ENCODE peak calls at places on chromosomes 7 and 10, in five cellular contexts. P, Q, U, R and V are unnamed samples.
A peak's percentile ranks its signal among the peaks of the same experiment; 100 is the strongest.

GRCh38 chr7:78691584-78691983 is 761.9 kb downstream of the MAGI2 start:
- DNase-seq in P (no peak), Q (no peak), U (no peak), R (no peak), V (no peak)

GRCh38 chr7:35734001-35734483 is 39.1 kb upstream of the HERPUD2 start:
- DNase-seq in P (no peak), Q (no peak), U (no peak), R (no peak), V (no peak)

GRCh38 chr10:133139561-133140065 is 20.4 kb upstream of the KNDC1 start:
- DNase-seq in P (no peak), Q (no peak), U (peak; percentile 68), R (no peak), V (no peak)

GRCh38 chr10:47206449-47207279 is 93.3 kb upstream of the GDF10 start:
- DNase-seq in P (no peak), Q (peak; percentile 18), U (peak; percentile 11), R (no peak), V (no peak)

GRCh38 chr10:116815641-116816415 is 33.5 kb upstream of the ENO4 start:
- DNase-seq in P (peak; percentile 19), Q (no peak), U (peak; percentile 36), R (no peak), V (no peak)

GRCh38 chr10:27618036-27618615 is 114.0 kb downstream of the RAB18 start:
- DNase-seq in P (no peak), Q (no peak), U (no peak), R (no peak), V (no peak)

GRCh38 chr7:131774419-131775220 is 218.2 kb upstream of the PODXL start:
- DNase-seq in P (no peak), Q (peak; percentile 21), U (peak; percentile 74), R (no peak), V (no peak)

GRCh38 chr7:107045195-107045960 is 873 bp downstream of the PRKAR2B start:
- DNase-seq in P (no peak), Q (no peak), U (peak; percentile 60), R (no peak), V (no peak)

GRCh38 chr7:39624202-39624807 is 933 bp downstream of the RALA start:
- DNase-seq in P (peak; percentile 10), Q (no peak), U (no peak), R (no peak), V (no peak)

GRCh38 chr10:12243860-12244620 is 48.1 kb downstream of the CDC123 start:
- DNase-seq in P (no peak), Q (no peak), U (no peak), R (no peak), V (no peak)

GRCh38 chr7:129779602-129780256 is 168.2 kb downstream of the NRF1 start:
- DNase-seq in P (no peak), Q (no peak), U (no peak), R (no peak), V (no peak)

GRCh38 chr7:150916670-150917069 is 61.5 kb downstream of the KCNH2 start:
- DNase-seq in P (no peak), Q (no peak), U (no peak), R (no peak), V (no peak)

GRCh38 chr7:82507976-82508677 is 64.5 kb upstream of the CACNA2D1 start:
- DNase-seq in P (no peak), Q (no peak), U (peak; percentile 80), R (no peak), V (no peak)

GRCh38 chr10:12631787-12632562 is 282.6 kb downstream of the CAMK1D start:
- DNase-seq in P (no peak), Q (no peak), U (no peak), R (no peak), V (no peak)

GRCh38 chr10:110356628-110357245 is 52.0 kb upstream of the SMNDC1 start:
- DNase-seq in P (peak; percentile 87), Q (peak; percentile 51), U (no peak), R (peak; percentile 39), V (peak; percentile 55)

GRCh38 chr10:34475222-34475621 is 339.9 kb downstream of the PARD3 start:
- DNase-seq in P (no peak), Q (no peak), U (no peak), R (no peak), V (no peak)

GRCh38 chr10:11742779-11743298 is 657 bp downstream of the ECHDC3 start:
- DNase-seq in P (no peak), Q (peak; percentile 30), U (no peak), R (no peak), V (peak; percentile 85)

GRCh38 chr7:17646181-17646956 is 293.9 kb downstream of the SNX13 start:
- DNase-seq in P (no peak), Q (peak; percentile 75), U (no peak), R (no peak), V (no peak)

GRCh38 chr10:66625709-66626590 is 299.9 kb upstream of the LRRTM3 start:
- DNase-seq in P (no peak), Q (no peak), U (no peak), R (no peak), V (no peak)

GRCh38 chr10:130606001-130606405 is 469.8 kb downstream of the GLRX3 start:
- DNase-seq in P (no peak), Q (no peak), U (no peak), R (no peak), V (no peak)

GRCh38 chr10:114647545-114648138 is 10.4 kb downstream of the ABLIM1 start:
- DNase-seq in P (peak; percentile 54), Q (peak; percentile 21), U (no peak), R (no peak), V (no peak)

GRCh38 chr10:69446229-69446628 is 5.0 kb upstream of the TSPAN15 start:
- DNase-seq in P (no peak), Q (peak; percentile 44), U (no peak), R (no peak), V (no peak)

GRCh38 chr7:75969182-75969581 is 25.2 kb downstream of the TMEM120A start:
- DNase-seq in P (peak; percentile 79), Q (no peak), U (no peak), R (no peak), V (no peak)

GRCh38 chr7:27767374-27767773 is 27.4 kb downstream of the TAX1BP1 start:
- DNase-seq in P (no peak), Q (peak; percentile 62), U (no peak), R (no peak), V (no peak)

GRCh38 chr10:29728541-29729049 is 93.8 kb upstream of the SVIL start:
- DNase-seq in P (no peak), Q (no peak), U (no peak), R (no peak), V (no peak)

GRCh38 chr10:3750352-3750816 is 34.6 kb downstream of the KLF6 start:
- DNase-seq in P (no peak), Q (no peak), U (no peak), R (no peak), V (no peak)

GRCh38 chr10:3748484-3748883 is 36.5 kb downstream of the KLF6 start:
- DNase-seq in P (no peak), Q (peak; percentile 27), U (no peak), R (no peak), V (no peak)

GRCh38 chr10:3749011-3749410 is 36.0 kb downstream of the KLF6 start:
- DNase-seq in P (no peak), Q (no peak), U (no peak), R (no peak), V (no peak)

GRCh38 chr10:3749597-3750351 is 35.2 kb downstream of the KLF6 start:
- DNase-seq in P (peak; percentile 76), Q (peak; percentile 86), U (no peak), R (peak; percentile 72), V (peak; percentile 78)

DNA sequence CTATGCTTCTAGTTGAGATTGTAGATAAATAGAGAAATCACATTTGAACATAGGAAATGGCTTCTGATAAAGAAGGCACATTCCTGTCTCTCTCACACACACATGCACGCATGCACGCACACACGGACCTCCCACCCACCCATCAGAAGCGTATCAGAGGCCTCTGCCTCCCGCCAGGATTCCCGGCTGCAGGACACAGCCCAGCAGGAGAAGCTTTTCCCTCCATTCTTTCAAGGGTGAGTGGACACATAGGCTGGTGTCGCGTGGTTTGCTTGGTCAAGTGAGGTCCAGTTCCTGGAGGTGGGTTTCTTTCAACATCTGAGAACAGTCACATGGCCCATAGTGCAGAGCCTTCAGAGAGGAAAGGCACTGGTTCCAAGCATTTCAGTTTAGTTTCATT is 34.1 kb downstream of the KLF6 start:
- DNase-seq in P (no peak), Q (peak; percentile 64), U (no peak), R (no peak), V (no peak)
- H3K27ac ChIP-seq in P (no peak overlapping the region), Q (no peak overlapping the region), U (no peak overlapping the region), R (no peak overlapping the region), V (peak overlapping the region; percentile 90)

GRCh38 chr10:7159517-7159916 is 251.3 kb downstream of the SFMBT2 start:
- DNase-seq in P (no peak), Q (no peak), U (no peak), R (no peak), V (no peak)
- H3K4me3 ChIP-seq in P (no peak overlapping the region), Q (no peak overlapping the region), U (no peak overlapping the region), R (no peak overlapping the region), V (no peak overlapping the region)

DNA sequence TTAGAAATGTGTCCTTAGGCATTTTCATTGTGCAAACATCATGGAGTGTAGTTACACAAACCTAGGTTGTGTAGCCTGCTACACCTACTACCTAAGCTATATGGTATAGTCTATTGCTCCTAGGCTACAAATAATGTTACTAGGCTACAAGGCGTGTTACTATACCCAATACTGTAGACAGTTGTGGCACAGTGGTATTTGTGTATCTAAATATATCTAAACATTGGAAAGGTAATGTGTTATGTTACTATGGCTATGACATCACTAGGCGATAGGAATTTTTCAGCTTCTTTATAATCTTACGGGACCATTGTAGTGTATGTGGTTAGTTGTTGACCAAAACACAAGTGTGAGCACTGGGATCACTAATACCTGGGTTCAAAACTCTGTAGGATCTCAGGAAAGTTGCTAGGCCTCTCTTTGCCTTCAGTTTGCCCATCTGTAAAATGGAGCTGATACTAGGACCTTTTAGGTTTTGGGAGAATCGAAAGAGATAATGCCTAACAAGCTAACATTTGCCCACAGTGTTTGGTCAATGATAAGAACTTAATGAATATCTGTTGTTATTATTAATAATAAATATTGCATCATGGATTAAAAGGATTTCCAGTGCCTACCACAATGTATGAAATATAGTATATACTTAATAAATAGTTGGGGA is 2.8 kb downstream of the BICC1 start:
- DNase-seq in P (no peak), Q (no peak), U (no peak), R (no peak), V (no peak)
- H3K27ac ChIP-seq in P (no peak overlapping the region), Q (no peak overlapping the region), U (no peak overlapping the region), R (no peak overlapping the region), V (no peak overlapping the region)

GRCh38 chr7:22143496-22143895 is 197.8 kb upstream of the CDCA7L start:
- DNase-seq in P (no peak), Q (no peak), U (no peak), R (no peak), V (no peak)

GRCh38 chr7:22142593-22142992 is 196.9 kb upstream of the CDCA7L start:
- DNase-seq in P (no peak), Q (no peak), U (no peak), R (no peak), V (no peak)

GRCh38 chr7:22150221-22150620 is 204.5 kb upstream of the CDCA7L start:
- DNase-seq in P (no peak), Q (peak; percentile 33), U (no peak), R (no peak), V (no peak)

GRCh38 chr7:22147868-22148267 is 202.2 kb upstream of the CDCA7L start:
- DNase-seq in P (no peak), Q (no peak), U (no peak), R (no peak), V (no peak)

DNA sequence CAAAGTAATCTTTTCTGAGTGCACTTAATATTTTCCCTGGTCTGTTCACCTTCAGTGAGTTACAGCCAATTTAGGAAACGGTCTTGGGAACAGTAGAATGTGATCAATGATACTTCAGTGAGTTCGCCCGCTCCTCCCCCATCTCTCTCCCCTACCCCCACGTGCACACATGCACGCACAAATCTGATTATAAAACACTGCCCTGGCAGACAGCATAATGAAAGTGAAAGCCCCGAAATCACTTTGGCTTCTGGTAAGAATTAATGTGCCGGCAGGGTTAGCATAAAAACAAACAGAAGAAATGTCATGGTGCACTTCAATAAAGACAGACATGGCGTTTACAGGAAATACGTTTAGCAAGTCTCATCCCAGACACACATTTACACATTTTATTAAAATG is 201.4 kb upstream of the CDCA7L start:
- DNase-seq in P (peak; percentile 18), Q (no peak), U (no peak), R (no peak), V (no peak)
- H3K4me3 ChIP-seq in P (peak overlapping the region; percentile 29), Q (no peak overlapping the region), U (no peak overlapping the region), R (peak overlapping the region; percentile 33), V (no peak overlapping the region)